ENCODE peak calls at places on chromosomes 7 and 10, in five cellular contexts. One of them, this sample, is unnamed.

GRCh38 chr7:106415433-106415832 is 130.7 kb upstream of the NAMPT start:
- DNase-seq in A549: no peak
- DNase-seq in HepG2: no peak
- DNase-seq in H1: no peak
- DNase-seq in K562: no peak
- DNase-seq in this sample: no peak

GRCh38 chr10:133309111-133309719 is 501 bp downstream of the ZNF511 start:
- DNase-seq in A549: peak; percentile 95
- DNase-seq in HepG2: peak; percentile 60
- DNase-seq in H1: peak; percentile 77
- DNase-seq in K562: peak; percentile 90
- DNase-seq in this sample: peak; percentile 39

GRCh38 chr10:45063605-45064231 is 63.0 kb downstream of the ZNF22 start:
- DNase-seq in A549: no peak
- DNase-seq in HepG2: no peak
- DNase-seq in H1: no peak
- DNase-seq in K562: no peak
- DNase-seq in this sample: no peak

GRCh38 chr10:127012071-127012768 is 107.0 kb downstream of the DOCK1 start:
- DNase-seq in A549: no peak
- DNase-seq in HepG2: no peak
- DNase-seq in H1: no peak
- DNase-seq in K562: no peak
- DNase-seq in this sample: no peak

GRCh38 chr10:126117196-126117595 is 220.8 kb downstream of the FANK1 start:
- DNase-seq in A549: no peak
- DNase-seq in HepG2: no peak
- DNase-seq in H1: no peak
- DNase-seq in K562: no peak
- DNase-seq in this sample: no peak

GRCh38 chr10:93073539-93074136 is at the start of gene CYP26A1:
- DNase-seq in A549: peak; percentile 60
- DNase-seq in HepG2: no peak
- DNase-seq in H1: no peak
- DNase-seq in K562: peak; percentile 58
- DNase-seq in this sample: no peak

GRCh38 chr7:39413866-39414668 is 152.1 kb upstream of the YAE1 start:
- DNase-seq in A549: peak; percentile 49
- DNase-seq in HepG2: peak; percentile 15
- DNase-seq in H1: peak; percentile 46
- DNase-seq in K562: peak; percentile 18
- DNase-seq in this sample: peak; percentile 20

GRCh38 chr7:51059493-51059892 is 257.1 kb downstream of the COBL start:
- DNase-seq in A549: no peak
- DNase-seq in HepG2: no peak
- DNase-seq in H1: no peak
- DNase-seq in K562: no peak
- DNase-seq in this sample: no peak

GRCh38 chr10:89846276-89846630 is 144.9 kb downstream of the KIF20B start:
- DNase-seq in A549: no peak
- DNase-seq in HepG2: no peak
- DNase-seq in H1: no peak
- DNase-seq in K562: no peak
- DNase-seq in this sample: no peak

GRCh38 chr7:32275216-32275979 is 205.2 kb upstream of the PDE1C start:
- DNase-seq in A549: no peak
- DNase-seq in HepG2: no peak
- DNase-seq in H1: no peak
- DNase-seq in K562: no peak
- DNase-seq in this sample: peak; percentile 15

GRCh38 chr7:84264341-84264740 is 69.8 kb upstream of the SEMA3A start:
- DNase-seq in A549: no peak
- DNase-seq in HepG2: no peak
- DNase-seq in H1: no peak
- DNase-seq in K562: no peak
- DNase-seq in this sample: no peak

GRCh38 chr10:69757553-69758309 is 44.0 kb upstream of the COL13A1 start:
- DNase-seq in A549: no peak
- DNase-seq in HepG2: no peak
- DNase-seq in H1: no peak
- DNase-seq in K562: no peak
- DNase-seq in this sample: no peak

GRCh38 chr10:690227-691161 is 1.0 kb upstream of the DIP2C start:
- DNase-seq in A549: no peak
- DNase-seq in HepG2: no peak
- DNase-seq in H1: no peak
- DNase-seq in K562: no peak
- DNase-seq in this sample: no peak

GRCh38 chr7:66216687-66217086 is 11.6 kb downstream of the TPST1 start:
- DNase-seq in A549: no peak
- DNase-seq in HepG2: no peak
- DNase-seq in H1: no peak
- DNase-seq in K562: no peak
- DNase-seq in this sample: no peak

GRCh38 chr7:155164316-155164715 is 94.2 kb downstream of the HTR5A start:
- DNase-seq in A549: no peak
- DNase-seq in HepG2: no peak
- DNase-seq in H1: no peak
- DNase-seq in K562: no peak
- DNase-seq in this sample: no peak

GRCh38 chr7:21497072-21497471 is 45.8 kb upstream of the DNAH11 start:
- DNase-seq in A549: no peak
- DNase-seq in HepG2: no peak
- DNase-seq in H1: no peak
- DNase-seq in K562: no peak
- DNase-seq in this sample: no peak

GRCh38 chr7:3107228-3107763 is 63.6 kb upstream of the CARD11 start:
- DNase-seq in A549: no peak
- DNase-seq in HepG2: no peak
- DNase-seq in H1: no peak
- DNase-seq in K562: no peak
- DNase-seq in this sample: no peak

GRCh38 chr10:132422169-132422691 is 25.2 kb downstream of the PWWP2B start:
- DNase-seq in A549: no peak
- DNase-seq in HepG2: no peak
- DNase-seq in H1: no peak
- DNase-seq in K562: peak; percentile 31
- DNase-seq in this sample: no peak

GRCh38 chr7:44196450-44196872 is 4.3 kb upstream of the YKT6 start:
- DNase-seq in A549: peak; percentile 50
- DNase-seq in HepG2: peak; percentile 21
- DNase-seq in H1: no peak
- DNase-seq in K562: peak; percentile 61
- DNase-seq in this sample: no peak

GRCh38 chr7:1815051-1815481 is 145.0 kb downstream of the ELFN1 start:
- DNase-seq in A549: no peak
- DNase-seq in HepG2: no peak
- DNase-seq in H1: no peak
- DNase-seq in K562: peak; percentile 54
- DNase-seq in this sample: no peak

GRCh38 chr7:42763137-42763551 is 148.7 kb downstream of the C7orf25 start:
- DNase-seq in A549: no peak
- DNase-seq in HepG2: no peak
- DNase-seq in H1: no peak
- DNase-seq in K562: no peak
- DNase-seq in this sample: no peak

GRCh38 chr7:77954773-77955562 is 156.4 kb downstream of the PHTF2 start:
- DNase-seq in A549: no peak
- DNase-seq in HepG2: no peak
- DNase-seq in H1: no peak
- DNase-seq in K562: no peak
- DNase-seq in this sample: no peak

GRCh38 chr7:137269240-137269639 is 74.3 kb downstream of the PTN start:
- DNase-seq in A549: no peak
- DNase-seq in HepG2: no peak
- DNase-seq in H1: no peak
- DNase-seq in K562: no peak
- DNase-seq in this sample: no peak

GRCh38 chr7:29112721-29113120 is 33.6 kb downstream of the CPVL start:
- DNase-seq in A549: no peak
- DNase-seq in HepG2: no peak
- DNase-seq in H1: no peak
- DNase-seq in K562: no peak
- DNase-seq in this sample: no peak

GRCh38 chr7:154252046-154252445 is 199.8 kb downstream of the DPP6 start:
- DNase-seq in A549: no peak
- DNase-seq in HepG2: no peak
- DNase-seq in H1: no peak
- DNase-seq in K562: peak; percentile 20
- DNase-seq in this sample: no peak

GRCh38 chr10:98323221-98324164 is 55.5 kb upstream of the LOXL4 start:
- DNase-seq in A549: peak; percentile 10
- DNase-seq in HepG2: peak; percentile 20
- DNase-seq in H1: no peak
- DNase-seq in K562: peak; percentile 72
- DNase-seq in this sample: no peak

GRCh38 chr10:92689663-92690210 is at the start of gene HHEX:
- DNase-seq in A549: peak; percentile 78
- DNase-seq in HepG2: peak; percentile 56
- DNase-seq in H1: no peak
- DNase-seq in K562: peak; percentile 88
- DNase-seq in this sample: no peak

DNA sequence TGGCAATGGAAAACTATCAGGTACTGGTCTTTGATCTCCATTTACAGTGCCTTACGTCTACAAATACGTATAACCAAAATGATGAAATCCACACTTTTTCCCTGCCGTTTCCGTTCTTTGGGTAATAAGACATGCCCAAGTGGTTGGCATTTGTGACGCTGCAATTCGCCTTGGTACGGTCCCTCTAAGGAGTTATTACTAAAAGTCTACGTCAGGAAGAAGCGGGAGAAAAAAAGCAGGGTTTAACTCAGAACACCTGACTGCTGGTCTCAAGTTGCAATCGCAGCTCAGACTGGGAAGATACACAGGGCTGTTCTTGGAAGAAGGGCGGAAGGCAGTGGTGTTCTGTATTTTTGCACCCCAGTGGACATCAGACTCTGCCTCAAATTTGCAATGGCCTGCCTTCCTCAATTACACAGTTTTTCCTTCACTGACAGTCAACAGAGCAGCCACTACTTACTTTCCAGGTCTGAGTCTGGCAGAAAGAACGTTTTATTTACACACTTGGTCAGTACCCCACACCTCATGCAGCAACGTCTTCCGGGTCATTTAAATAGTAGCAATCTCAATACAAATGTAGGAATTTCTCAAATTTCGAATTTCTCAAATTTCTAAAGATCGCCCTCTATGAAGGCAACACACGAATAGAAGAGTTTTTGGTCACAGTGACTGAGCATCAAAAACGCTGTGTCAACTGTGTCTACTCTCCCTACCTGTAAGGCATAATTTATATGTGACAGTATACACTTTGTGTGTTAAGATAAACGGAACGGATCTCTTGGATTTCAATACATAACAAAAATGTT is 2.1 kb downstream of the BAIAP2L1 start:
- DNase-seq in A549: peak; percentile 70
- DNase-seq in HepG2: no peak
- DNase-seq in H1: no peak
- DNase-seq in K562: no peak
- DNase-seq in this sample: no peak
- TF ChIP-seq HDAC2 in A549: no peak
- TF ChIP-seq HDAC2 in HepG2: no peak
- TF ChIP-seq HDAC2 in H1: no peak
- TF ChIP-seq HDAC2 in K562: no peak
- TF ChIP-seq HDAC2 in this sample: no peak

GRCh38 chr10:50927522-50928189 is 42.2 kb upstream of the A1CF start:
- DNase-seq in A549: no peak
- DNase-seq in HepG2: no peak
- DNase-seq in H1: no peak
- DNase-seq in K562: no peak
- DNase-seq in this sample: no peak

GRCh38 chr10:50928190-50928552 is 42.7 kb upstream of the A1CF start:
- DNase-seq in A549: no peak
- DNase-seq in HepG2: no peak
- DNase-seq in H1: no peak
- DNase-seq in K562: no peak
- DNase-seq in this sample: no peak

GRCh38 chr10:50932113-50932512 is 46.7 kb upstream of the A1CF start:
- DNase-seq in A549: no peak
- DNase-seq in HepG2: no peak
- DNase-seq in H1: no peak
- DNase-seq in K562: no peak
- DNase-seq in this sample: no peak

DNA sequence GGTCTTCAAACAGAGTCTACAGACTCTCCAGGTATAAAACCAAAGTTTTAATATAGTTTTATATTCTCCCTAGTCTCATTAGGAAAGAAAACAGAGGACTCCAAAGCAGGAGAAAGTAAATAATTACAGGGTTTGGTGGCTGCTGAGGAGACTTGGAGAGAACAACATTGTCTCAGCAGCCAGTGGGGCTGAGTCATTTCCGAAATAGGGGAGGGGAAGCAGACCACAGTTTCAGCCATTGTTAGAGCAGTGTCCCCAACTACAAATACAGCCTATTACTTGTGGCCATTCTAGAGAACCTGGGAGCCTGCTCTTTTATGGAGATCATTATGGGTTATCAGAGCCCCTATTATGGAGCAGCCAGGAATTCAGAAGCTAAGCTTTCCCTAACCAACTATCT is 44.2 kb upstream of the A1CF start:
- DNase-seq in A549: no peak
- DNase-seq in HepG2: no peak
- DNase-seq in H1: no peak
- DNase-seq in K562: no peak
- DNase-seq in this sample: no peak
- TF ChIP-seq HDAC2 in A549: no peak
- TF ChIP-seq HDAC2 in HepG2: no peak
- TF ChIP-seq HDAC2 in H1: no peak
- TF ChIP-seq HDAC2 in K562: no peak
- TF ChIP-seq HDAC2 in this sample: no peak

DNA sequence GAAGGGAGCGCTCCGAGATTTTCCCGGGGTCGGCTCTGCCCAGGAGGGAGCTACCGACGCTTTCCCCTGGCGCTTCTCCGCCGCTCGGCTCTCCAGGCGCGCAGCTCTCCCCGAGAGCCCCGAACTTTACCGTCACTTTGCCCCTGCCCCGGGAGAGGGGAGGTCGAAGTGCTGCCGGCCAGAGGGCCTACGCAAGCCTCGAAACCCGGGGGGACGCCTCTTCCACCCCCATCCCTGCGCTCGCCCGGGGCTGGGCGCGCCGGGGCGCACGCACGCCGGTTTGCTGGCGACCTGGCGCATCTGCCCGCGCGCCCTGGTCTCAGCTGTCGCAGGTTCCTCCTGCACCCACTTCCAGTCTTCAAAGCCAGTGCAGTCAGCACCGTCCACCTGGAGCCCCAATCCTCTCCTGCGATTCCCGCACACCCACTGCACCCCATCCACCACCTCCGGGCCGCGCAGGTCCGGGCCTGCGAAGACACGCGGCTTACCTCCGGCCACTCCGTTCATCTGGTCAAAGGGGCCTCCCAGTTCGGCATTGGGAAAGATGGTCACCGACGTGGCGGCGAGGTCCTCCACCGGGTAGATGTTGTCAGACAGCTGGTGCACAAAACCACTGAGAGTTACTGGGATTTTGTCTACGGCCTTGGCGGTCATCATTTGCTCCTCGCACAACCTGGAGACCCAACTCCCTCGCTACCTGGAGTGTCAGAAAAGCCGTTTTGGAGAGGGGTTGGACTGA is 624 bp downstream of the EGR2 start:
- DNase-seq in A549: peak; percentile 32
- DNase-seq in HepG2: no peak
- DNase-seq in H1: no peak
- DNase-seq in K562: no peak
- DNase-seq in this sample: no peak
- TF ChIP-seq HDAC2 in A549: peak; percentile 96
- TF ChIP-seq HDAC2 in HepG2: no peak
- TF ChIP-seq HDAC2 in H1: no peak
- TF ChIP-seq HDAC2 in K562: no peak
- TF ChIP-seq HDAC2 in this sample: peak; percentile 91

GRCh38 chr10:78139336-78139735 is 105.7 kb downstream of the RPS24 start:
- DNase-seq in A549: no peak
- DNase-seq in HepG2: peak; percentile 3
- DNase-seq in H1: no peak
- DNase-seq in K562: no peak
- DNase-seq in this sample: no peak
- TF ChIP-seq HDAC2 in A549: no peak
- TF ChIP-seq HDAC2 in HepG2: no peak
- TF ChIP-seq HDAC2 in H1: no peak
- TF ChIP-seq HDAC2 in K562: no peak
- TF ChIP-seq HDAC2 in this sample: no peak

This sample was measured in GM12878.